ENCODE peak calls at places on chromosomes 12 and 14, in ten cellular contexts. G, Z, B, C, Q, F, T, P, A and H are unnamed samples.

GRCh38 chr12:53190108-53190729 is 9.5 kb upstream of the CSAD start:
- DNase-seq in G (peak; percentile 87), Z (peak; percentile 77), B (peak; percentile 62), C (no peak), Q (peak; percentile 59), F (no peak), T (peak; percentile 53), P (no peak), A (peak; percentile 70), H (no peak)

GRCh38 chr12:86744547-86745212 is 488.5 kb upstream of the MGAT4C start:
- DNase-seq in G (no peak), Z (no peak), B (no peak), C (no peak), Q (no peak), F (no peak), T (no peak), P (no peak), A (no peak), H (no peak)

GRCh38 chr14:24481622-24482324 is 26.3 kb downstream of the CMA1 start:
- DNase-seq in G (no peak), Z (no peak), B (no peak), C (no peak), Q (peak; percentile 8), F (peak; percentile 37), T (peak; percentile 52), P (no peak), A (no peak), H (peak; percentile 38)

GRCh38 chr14:87888136-87888999 is 104.6 kb downstream of the GALC start:
- DNase-seq in G (no peak), Z (peak; percentile 62), B (no peak), C (no peak), Q (no peak), F (no peak), T (peak; percentile 19), P (no peak), A (no peak), H (peak; percentile 57)

GRCh38 chr14:24817638-24818053 is 183.7 kb upstream of the GZMB start:
- DNase-seq in G (no peak), Z (no peak), B (no peak), C (no peak), Q (peak; percentile 52), F (no peak), T (peak; percentile 41), P (no peak), A (no peak), H (no peak)

GRCh38 chr14:89266754-89267153 is 150.3 kb downstream of the FOXN3 start:
- DNase-seq in G (no peak), Z (no peak), B (no peak), C (no peak), Q (peak; percentile 69), F (no peak), T (no peak), P (no peak), A (no peak), H (no peak)

GRCh38 chr14:103118663-103119404 is 4.4 kb upstream of the TNFAIP2 start:
- DNase-seq in G (peak; percentile 81), Z (peak; percentile 95), B (peak; percentile 80), C (peak; percentile 80), Q (no peak), F (peak; percentile 78), T (no peak), P (peak; percentile 82), A (no peak), H (no peak)

GRCh38 chr12:54017027-54017788 is 8.4 kb downstream of the HOXC8 start:
- DNase-seq in G (peak; percentile 86), Z (no peak), B (no peak), C (no peak), Q (no peak), F (no peak), T (no peak), P (no peak), A (no peak), H (peak; percentile 65)

GRCh38 chr12:111429760-111430417 is 24.2 kb downstream of the SH2B3 start:
- DNase-seq in G (no peak), Z (no peak), B (no peak), C (no peak), Q (no peak), F (no peak), T (no peak), P (no peak), A (peak; percentile 76), H (no peak)

GRCh38 chr12:131755305-131756113 is 44.6 kb downstream of the SFSWAP start:
- DNase-seq in G (no peak), Z (no peak), B (no peak), C (no peak), Q (peak; percentile 10), F (no peak), T (peak; percentile 13), P (no peak), A (no peak), H (peak; percentile 31)

GRCh38 chr12:65977384-65977783 is 153.1 kb downstream of the HMGA2 start:
- DNase-seq in G (no peak), Z (no peak), B (no peak), C (no peak), Q (no peak), F (no peak), T (no peak), P (no peak), A (no peak), H (no peak)

GRCh38 chr12:49328816-49329215 is 5.8 kb downstream of the TROAP start:
- DNase-seq in G (no peak), Z (no peak), B (no peak), C (no peak), Q (no peak), F (no peak), T (no peak), P (peak; percentile 55), A (no peak), H (no peak)

GRCh38 chr12:120207227-120207626 is 6.3 kb upstream of the RPLP0 start:
- DNase-seq in G (no peak), Z (peak; percentile 18), B (no peak), C (no peak), Q (no peak), F (no peak), T (no peak), P (no peak), A (no peak), H (no peak)

GRCh38 chr12:51773145-51773869 is 75.2 kb downstream of the FIGNL2 start:
- DNase-seq in G (no peak), Z (no peak), B (no peak), C (no peak), Q (peak; percentile 77), F (no peak), T (no peak), P (no peak), A (no peak), H (no peak)

GRCh38 chr14:30585204-30585603 is 26.2 kb downstream of the G2E3 start:
- DNase-seq in G (no peak), Z (no peak), B (no peak), C (no peak), Q (no peak), F (no peak), T (no peak), P (no peak), A (no peak), H (no peak)

GRCh38 chr12:43347026-43347425 is 205.0 kb downstream of the ADAMTS20 start:
- DNase-seq in G (no peak), Z (no peak), B (no peak), C (no peak), Q (no peak), F (no peak), T (no peak), P (no peak), A (no peak), H (no peak)

GRCh38 chr12:114799574-114800487 is 115.9 kb upstream of the TBX3 start:
- DNase-seq in G (no peak), Z (no peak), B (peak; percentile 83), C (peak; percentile 70), Q (peak; percentile 41), F (no peak), T (peak; percentile 96), P (no peak), A (no peak), H (no peak)

DNA sequence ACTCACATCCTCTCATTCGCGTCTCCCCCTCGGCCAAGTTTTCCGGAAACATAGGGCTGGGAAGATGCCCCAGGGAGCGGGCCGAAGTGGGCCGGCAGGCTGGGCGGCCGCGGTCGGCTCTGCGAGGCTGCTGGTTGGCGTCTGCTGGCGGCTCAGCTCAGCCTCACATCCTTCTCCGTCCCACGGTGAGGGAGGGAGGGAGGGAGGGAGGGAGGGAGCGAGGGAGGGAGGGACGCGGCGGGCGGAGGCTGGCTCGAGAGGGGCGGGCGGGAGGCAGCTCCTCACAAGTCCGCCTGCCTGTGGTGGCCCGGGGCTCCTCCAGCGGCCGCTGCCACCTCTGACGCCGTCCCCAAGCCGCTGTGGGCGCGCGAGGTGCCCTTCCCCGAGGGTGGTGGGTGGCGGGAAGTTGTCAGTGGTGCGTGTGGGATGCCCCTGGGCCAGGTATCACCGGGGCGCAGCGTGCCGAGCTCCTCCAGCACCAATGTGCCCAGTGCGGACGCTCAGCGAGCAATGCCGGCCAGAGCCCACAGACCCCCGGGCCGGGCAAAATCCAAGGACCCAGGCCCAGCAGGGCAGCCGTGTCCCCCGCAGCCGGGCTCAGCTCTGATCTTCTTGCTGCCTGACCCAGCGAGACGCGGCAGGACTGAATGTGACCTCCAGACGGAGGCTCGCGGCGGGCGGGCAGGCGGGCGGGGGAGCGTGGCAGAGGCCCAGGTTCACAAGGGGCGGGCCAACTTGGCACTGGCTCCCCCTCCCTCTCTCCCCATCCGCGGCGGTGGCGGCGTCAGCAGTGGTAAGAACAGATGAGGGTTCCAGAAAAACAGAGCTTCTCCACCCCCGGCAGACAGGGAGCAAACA is 94.0 kb downstream of the RFLNA start:
- DNase-seq in G (peak; percentile 96), Z (peak; percentile 94), B (peak; percentile 90), C (peak; percentile 91), Q (peak; percentile 85), F (peak; percentile 86), T (peak; percentile 84), P (peak; percentile 92), A (peak; percentile 75), H (peak; percentile 79)
- H3K4me1 ChIP-seq in G (peaks cover 75% of the 10 kb centered on the region), Z (no peaks in the 10 kb centered on the region), B (peaks cover 98% of the 10 kb centered on the region), C (peaks cover 69% of the 10 kb centered on the region), Q (peaks cover 62% of the 10 kb centered on the region), F (peaks cover 49% of the 10 kb centered on the region), T (peaks cover 11% of the 10 kb centered on the region), P (peaks cover 89% of the 10 kb centered on the region), A (peaks cover 27% of the 10 kb centered on the region), H (peaks cover 48% of the 10 kb centered on the region)

GRCh38 chr12:109771746-109772621 is 58.4 kb downstream of the FAM222A start:
- DNase-seq in G (peak; percentile 35), Z (no peak), B (no peak), C (no peak), Q (no peak), F (no peak), T (no peak), P (peak; percentile 41), A (no peak), H (no peak)
- H3K4me3 ChIP-seq in G (no peak overlapping the region), Z (no peak overlapping the region), B (no peak overlapping the region), C (no peak overlapping the region), Q (no peak overlapping the region), F (no peak overlapping the region), T (no peak overlapping the region), P (no peak overlapping the region), A (no peak overlapping the region), H (no peak overlapping the region)

GRCh38 chr14:74350944-74351323 is 2.7 kb downstream of the VRTN start:
- DNase-seq in G (no peak), Z (no peak), B (no peak), C (no peak), Q (no peak), F (no peak), T (no peak), P (no peak), A (no peak), H (no peak)
- H3K27me3 ChIP-seq in G (peaks cover 1% of the 10 kb centered on the region), Z (no peaks in the 10 kb centered on the region), B (peaks cover 86% of the 10 kb centered on the region), C (no peaks in the 10 kb centered on the region), Q (peaks cover 58% of the 10 kb centered on the region), F (no peaks in the 10 kb centered on the region), T (no peaks in the 10 kb centered on the region), P (peaks cover 23% of the 10 kb centered on the region), A (no peaks in the 10 kb centered on the region), H (peaks cover 3% of the 10 kb centered on the region)

GRCh38 chr14:55942101-55942645 is 176.0 kb upstream of the PELI2 start:
- DNase-seq in G (no peak), Z (no peak), B (no peak), C (no peak), Q (no peak), F (no peak), T (no peak), P (no peak), A (no peak), H (no peak)
- H3K4me1 ChIP-seq in G (no peaks in the 10 kb centered on the region), Z (no peaks in the 10 kb centered on the region), B (peaks cover 9% of the 10 kb centered on the region), C (no peaks in the 10 kb centered on the region), Q (no peaks in the 10 kb centered on the region), F (peaks cover 2% of the 10 kb centered on the region), T (no peaks in the 10 kb centered on the region), P (peaks cover 19% of the 10 kb centered on the region), A (no peaks in the 10 kb centered on the region), H (no peaks in the 10 kb centered on the region)